ENCODE peak calls at places on chromosomes 3 and 15, in five cellular contexts. E is adrenal gland, O is stomach, V is H1, Y is dorsolateral prefrontal cortex. J is an unnamed sample.
A peak's percentile ranks its signal among the peaks of the same experiment; 100 is the strongest.

GRCh38 chr15:89400121-89400996 is 65.7 kb upstream of the POLG start:
- DNase-seq in E (no peak), O (no peak), Y (no peak), V (no peak), J (no peak)

GRCh38 chr3:147977001-147977400 is 567.8 kb downstream of the ZIC1 start:
- DNase-seq in E (no peak), Y (no peak), O (no peak), V (no peak), J (no peak)

GRCh38 chr15:27527490-27528067 is 556.6 kb downstream of the GABRG3 start:
- DNase-seq in O (no peak), E (no peak), Y (no peak), V (no peak), J (peak; percentile 23)

GRCh38 chr3:160133757-160134156 is 91.5 kb upstream of the C3orf80 start:
- DNase-seq in V (peak; percentile 47), E (no peak), Y (no peak), O (no peak), J (no peak)

GRCh38 chr15:72796210-72796514 is 12.6 kb upstream of the ADPGK start:
- DNase-seq in O (no peak), V (no peak), Y (no peak), E (no peak), J (no peak)

GRCh38 chr15:68492855-68493254 is 60.9 kb upstream of the ITGA11 start:
- DNase-seq in Y (no peak), V (no peak), E (no peak), O (no peak), J (no peak)

GRCh38 chr3:179526989-179527391 is 35.7 kb upstream of the ACTL6A start:
- DNase-seq in Y (no peak), E (peak; percentile 57), O (no peak), V (peak; percentile 57), J (peak; percentile 17)

GRCh38 chr3:39668420-39668819 is 141.0 kb upstream of the MYRIP start:
- DNase-seq in O (no peak), V (no peak), E (no peak), Y (no peak), J (peak; percentile 19)

GRCh38 chr3:43766672-43767465 is 76.1 kb downstream of the ABHD5 start:
- DNase-seq in O (no peak), Y (no peak), V (no peak), E (no peak), J (no peak)

GRCh38 chr3:38646630-38647029 is 2.9 kb downstream of the SCN5A start:
- DNase-seq in V (peak; percentile 49), O (no peak), Y (no peak), E (no peak), J (no peak)

GRCh38 chr15:99440551-99441426 is 125.0 kb upstream of the MEF2A start:
- DNase-seq in E (no peak), V (no peak), Y (peak; percentile 24), O (peak; percentile 25), J (peak; percentile 14)

GRCh38 chr3:23331141-23331935 is 128.2 kb downstream of the UBE2E2 start:
- DNase-seq in E (no peak), V (no peak), O (no peak), Y (no peak), J (no peak)

GRCh38 chr3:25472153-25472552 is 44.1 kb downstream of the RARB start:
- DNase-seq in E (no peak), O (no peak), Y (no peak), V (no peak), J (peak; percentile 43)

GRCh38 chr15:60721706-60722105 is 242.8 kb upstream of the ICE2 start:
- DNase-seq in O (no peak), V (no peak), Y (no peak), E (peak; percentile 66), J (no peak)

GRCh38 chr3:194421-194820 is 2.1 kb upstream of the CHL1 start:
- DNase-seq in O (no peak), Y (no peak), E (no peak), V (no peak), J (no peak)

GRCh38 chr3:195662-196061 is 901 bp upstream of the CHL1 start:
- DNase-seq in E (no peak), Y (no peak), O (no peak), V (no peak), J (no peak)

GRCh38 chr3:197891-198491 is 1.4 kb downstream of the CHL1 start:
- DNase-seq in E (no peak), Y (no peak), V (peak; percentile 58), O (no peak), J (peak; percentile 58)

GRCh38 chr3:197154-197855 is 742 bp downstream of the CHL1 start:
- DNase-seq in O (no peak), V (peak; percentile 81), E (no peak), Y (no peak), J (peak; percentile 27)

GRCh38 chr3:196322-197153 is at the start of gene CHL1:
- DNase-seq in Y (no peak), E (no peak), O (no peak), V (peak; percentile 77), J (peak; percentile 33)
- H3K4me3 ChIP-seq in Y (peak within 1 kb of the TSS; percentile 65), E (no peak within 1 kb of the TSS), O (peak within 1 kb of the TSS; percentile 63), V (peak within 1 kb of the TSS; percentile 64), J (peak within 1 kb of the TSS; percentile 69)

DNA sequence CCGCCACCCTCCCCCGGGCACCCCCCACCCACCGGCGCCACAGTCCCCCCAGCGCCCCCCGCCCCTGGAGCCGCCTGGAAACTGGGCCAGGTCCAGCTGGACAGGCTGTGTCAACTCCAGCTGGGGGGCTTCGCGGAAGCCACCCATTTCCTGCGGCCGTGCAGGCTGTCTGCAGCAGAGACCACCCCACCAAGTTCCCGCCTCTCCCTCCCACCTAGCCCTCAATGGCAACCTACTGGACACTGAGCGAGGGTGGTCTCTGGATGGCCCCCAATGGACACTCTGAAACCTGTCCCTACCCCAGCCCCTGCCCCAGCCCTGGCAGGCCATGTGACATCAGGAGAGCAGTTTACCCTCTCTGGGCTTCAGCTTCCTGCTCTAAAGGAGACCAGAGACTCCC is 62.9 kb upstream of the GATA2 start:
- DNase-seq in V (no peak), O (no peak), Y (no peak), E (no peak), J (no peak)
- H3K27ac ChIP-seq in V (no peak overlapping the region), O (peak overlapping the region; percentile 60), Y (no peak overlapping the region), E (peak overlapping the region; percentile 69), J (no peak overlapping the region)

GRCh38 chr3:138184994-138185393 is 2.1 kb upstream of the ARMC8 start:
- DNase-seq in E (no peak), V (no peak), Y (no peak), O (no peak), J (no peak)

GRCh38 chr3:138186803-138187295 is 252 bp upstream of the ARMC8 start:
- DNase-seq in Y (peak; percentile 86), E (peak; percentile 90), V (no peak), O (peak; percentile 93), J (peak; percentile 94)

GRCh38 chr3:138186216-138186615 is 885 bp upstream of the ARMC8 start:
- DNase-seq in E (no peak), V (no peak), O (no peak), Y (no peak), J (no peak)

GRCh38 chr3:138188013-138188352 is 882 bp downstream of the ARMC8 start:
- DNase-seq in O (no peak), E (peak; percentile 57), V (no peak), Y (no peak), J (no peak)

DNA sequence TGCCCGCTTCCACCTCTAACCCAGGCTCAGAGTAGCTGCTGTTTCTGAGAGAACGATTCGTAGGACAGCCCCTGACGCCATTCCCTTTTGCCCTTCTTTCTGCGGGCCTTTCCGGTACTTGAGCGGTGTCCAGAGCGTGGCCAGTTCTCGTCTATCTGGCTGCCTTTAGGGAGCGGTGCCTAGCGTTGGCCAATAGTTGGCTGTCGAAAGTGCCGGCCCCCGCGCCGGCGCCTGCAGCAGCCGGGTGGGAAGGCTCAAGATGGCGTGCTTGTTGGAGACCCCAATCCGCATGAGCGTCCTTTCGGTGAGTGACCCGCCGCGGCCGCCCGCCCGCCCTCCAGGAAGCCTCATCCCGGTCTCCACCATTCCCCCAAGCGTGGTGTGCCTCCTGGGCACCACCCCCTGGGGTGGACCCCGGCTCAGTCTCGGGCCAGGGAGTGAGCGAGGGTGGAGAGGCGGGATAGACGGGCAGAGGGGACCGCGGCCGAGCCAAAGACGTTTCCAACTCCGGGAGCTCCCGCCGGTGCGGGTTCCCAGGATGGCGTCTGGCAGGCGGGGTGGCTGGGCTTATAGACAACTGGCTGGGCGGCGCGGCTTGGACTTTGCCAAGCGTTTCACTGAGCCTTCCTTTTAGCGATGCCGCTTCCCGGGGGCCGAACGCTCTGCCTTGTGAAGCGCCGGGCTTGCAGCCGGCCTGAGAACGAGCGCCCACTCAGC is at the start of gene ARMC8:
- DNase-seq in O (peak; percentile 63), Y (peak; percentile 50), E (no peak), V (peak; percentile 90), J (peak; percentile 61)
- TF ChIP-seq CTCF in O (no peak), Y (peak; percentile 10), E (no peak), V (no peak), J (no peak)

GRCh38 chr3:187292186-187292585 is 649 bp upstream of the MASP1 start:
- DNase-seq in V (no peak), E (no peak), O (no peak), Y (no peak), J (no peak)
- H3K4me3 ChIP-seq in V (no peak overlapping the region), E (no peak overlapping the region), O (no peak overlapping the region), Y (no peak overlapping the region), J (no peak overlapping the region)

GRCh38 chr3:11534011-11534782 is 109.5 kb downstream of the VGLL4 start:
- DNase-seq in O (peak; percentile 65), V (no peak), Y (no peak), E (no peak), J (no peak)
- H3K27ac ChIP-seq in O (no peak overlapping the region), V (no peak overlapping the region), Y (peak overlapping the region; percentile 53), E (no peak overlapping the region), J (no peak overlapping the region)

GRCh38 chr3:127573401-127573800 is 17.1 kb downstream of the TPRA1 start:
- DNase-seq in Y (no peak), O (no peak), E (no peak), V (no peak), J (no peak)
- TF ChIP-seq CTCF in Y (no peak), O (no peak), E (no peak), V (no peak), J (no peak)

GRCh38 chr3:108511490-108511889 is 1.1 kb upstream of the MYH15 start:
- DNase-seq in Y (no peak), O (no peak), V (no peak), E (no peak), J (no peak)

GRCh38 chr3:108513961-108514360 is 3.6 kb upstream of the MYH15 start:
- DNase-seq in O (no peak), E (peak; percentile 43), Y (no peak), V (no peak), J (no peak)

GRCh38 chr3:108511055-108511454 is 659 bp upstream of the MYH15 start:
- DNase-seq in O (no peak), E (no peak), V (no peak), Y (no peak), J (no peak)

GRCh38 chr3:108510496-108510895 is at the start of gene MYH15:
- DNase-seq in E (no peak), Y (no peak), V (no peak), O (no peak), J (no peak)

DNA sequence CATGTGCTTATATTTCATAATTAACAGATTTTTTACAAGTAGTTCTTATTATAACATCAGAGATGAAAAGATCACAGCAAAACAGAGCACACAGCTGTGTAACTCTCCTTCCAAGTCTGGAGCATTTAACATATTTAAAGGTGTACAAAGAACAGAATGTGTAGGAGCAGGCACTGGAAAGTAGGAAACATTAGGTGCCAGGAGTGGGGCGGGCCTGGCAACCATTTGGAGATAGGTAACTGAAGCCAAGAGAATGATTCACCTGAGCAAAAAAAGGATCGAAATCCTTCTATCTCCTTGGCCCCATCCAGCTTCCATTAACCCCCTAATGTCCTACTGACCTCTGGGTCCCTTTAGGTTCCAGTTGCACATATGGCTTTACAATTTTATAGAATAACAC is 2.3 kb upstream of the MYH15 start:
- DNase-seq in Y (no peak), O (no peak), V (no peak), E (no peak), J (no peak)
- H3K4me3 ChIP-seq in Y (no peak overlapping the region), O (no peak overlapping the region), V (no peak overlapping the region), E (no peak overlapping the region), J (no peak overlapping the region)